ENCODE peak calls at places on chromosomes 13 and 19, in four cellular contexts. T is central memory CD4-positive, alpha-beta T cell; B is activated naive CD4-positive, alpha-beta T cell treated with anti-CD3 and anti-CD28 coated beads, Interleukin-2, amount 10 ng/mL, durations not matched to agents 7 days and 5 days; A is KG1. J is an unnamed sample.

GRCh38 chr19:3360494-3361383 is 5.6 kb upstream of the NFIC start:
- DNase-seq in B (peak), T (peak), A (peak), J (no peak)

GRCh38 chr13:60759499-60759898 is 362.5 kb downstream of the TDRD3 start:
- DNase-seq in B (no peak), A (no peak), T (no peak), J (peak)

GRCh38 chr13:101127741-101128353 is 288.5 kb downstream of the NALCN start:
- DNase-seq in A (peak), B (peak), T (peak), J (peak)

GRCh38 chr19:49335071-49335783 is at the start of gene CD37:
- DNase-seq in A (peak), T (peak), B (peak), J (no peak)

GRCh38 chr13:32761472-32761871 is 175.2 kb downstream of the PDS5B start:
- DNase-seq in B (no peak), A (no peak), T (no peak), J (no peak)

GRCh38 chr19:43638214-43638990 is 1.2 kb downstream of the CADM4 start:
- DNase-seq in B (no peak), T (no peak), A (no peak), J (no peak)

GRCh38 chr13:105847532-105848295 is 687.7 kb downstream of the EFNB2 start:
- DNase-seq in T (no peak), A (no peak), B (no peak), J (peak)

GRCh38 chr13:43830481-43830873 is 43.7 kb upstream of the ENOX1 start:
- DNase-seq in B (no peak), T (no peak), A (no peak), J (peak)

GRCh38 chr13:38542601-38543000 is 144.3 kb upstream of the FREM2 start:
- DNase-seq in T (no peak), B (no peak), A (no peak), J (no peak)

GRCh38 chr19:57477191-57478008 is at the start of gene ZNF772:
- DNase-seq in B (peak), T (peak), A (peak), J (peak)

GRCh38 chr19:50327461-50328256 is 1.5 kb downstream of the KCNC3 start:
- DNase-seq in B (no peak), T (no peak), A (no peak), J (no peak)

GRCh38 chr13:20118268-20119140 is 42.3 kb downstream of the GJA3 start:
- DNase-seq in T (peak), A (no peak), B (peak), J (peak)

GRCh38 chr19:41937976-41938375 is 9.7 kb upstream of the ERFL start:
- DNase-seq in T (no peak), B (no peak), A (no peak), J (no peak)

GRCh38 chr19:17429661-17430101 is 9.8 kb downstream of the MVB12A start:
- DNase-seq in A (no peak), T (no peak), B (no peak), J (no peak)

GRCh38 chr19:10554760-10555612 is 10.8 kb downstream of the KRI1 start:
- DNase-seq in T (no peak), A (no peak), B (no peak), J (no peak)

GRCh38 chr13:103898481-103898880 is 832.3 kb upstream of the SLC10A2 start:
- DNase-seq in T (no peak), A (no peak), B (no peak), J (no peak)

GRCh38 chr13:89307278-89307677 is 1636.1 kb downstream of the SLITRK5 start:
- DNase-seq in B (no peak), T (no peak), A (no peak), J (no peak)

GRCh38 chr13:46738055-46738454 is 58.9 kb downstream of the ESD start:
- DNase-seq in T (no peak), B (no peak), A (no peak), J (peak)

GRCh38 chr13:42334329-42334706 is 62.4 kb downstream of the AKAP11 start:
- DNase-seq in B (no peak), A (no peak), T (no peak), J (no peak)

GRCh38 chr19:16920816-16921529 is 32.2 kb downstream of the F2RL3 start:
- DNase-seq in A (no peak), T (no peak), B (peak), J (peak)

GRCh38 chr19:11142528-11143171 is 12.9 kb downstream of the SPC24 start:
- DNase-seq in B (no peak), T (no peak), A (no peak), J (peak)

GRCh38 chr13:96053003-96053703 is at the start of gene UGGT2:
- DNase-seq in A (peak), B (peak), T (no peak), J (peak)

GRCh38 chr19:48629599-48630288 is 7.4 kb downstream of the DBP start:
- DNase-seq in B (no peak), A (no peak), T (no peak), J (peak)

GRCh38 chr13:46655727-46656180 is 102.8 kb downstream of the LRCH1 start:
- DNase-seq in B (no peak), T (no peak), A (no peak), J (peak)

GRCh38 chr13:63455938-63456337 is 2040.3 kb upstream of the PCDH20 start:
- DNase-seq in T (no peak), A (no peak), B (no peak), J (peak)

GRCh38 chr19:47028372-47028672 is 8.7 kb downstream of the NPAS1 start:
- DNase-seq in T (no peak), A (no peak), B (no peak), J (no peak)

GRCh38 chr19:53579518-53579917 is 41.6 kb downstream of the ZNF331 start:
- DNase-seq in T (no peak), B (no peak), A (no peak), J (no peak)

GRCh38 chr19:46147791-46148288 is at the start of gene IGFL2:
- DNase-seq in T (no peak), B (no peak), A (no peak), J (peak)